ENCODE peak calls at places on chromosomes 13 and 19, in nine cellular contexts. Z is aorta; D is dorsolateral prefrontal cortex; A is posterior cingulate gyrus; R is upper lobe of right lung; H is activated CD4-positive, alpha-beta T cell treated with anti-CD3 and anti-CD28 coated beads for 24 hours; N is NCI-H1417; V is WTC11; K is fibroblast of the conjunctiva. Y is an unnamed sample.

GRCh38 chr13:73757471-73758233 is 376.6 kb downstream of the KLF12 start:
- DNase-seq in Z (no peak), D (no peak), A (no peak), R (no peak), H (no peak), N (no peak), V (no peak), K (no peak), Y (no peak)

GRCh38 chr13:79741006-79741405 is 260.1 kb downstream of the NDFIP2 start:
- DNase-seq in Z (no peak), D (no peak), A (no peak), R (no peak), H (no peak), N (no peak), V (no peak), K (peak), Y (peak)

GRCh38 chr19:17765069-17765618 is 13.9 kb downstream of the FCHO1 start:
- DNase-seq in Z (peak), D (no peak), A (peak), R (peak), H (no peak), N (no peak), V (no peak), K (no peak), Y (no peak)

GRCh38 chr13:51523082-51523518 is 61.2 kb upstream of the WDFY2 start:
- DNase-seq in Z (peak), D (no peak), A (no peak), R (no peak), H (no peak), N (no peak), V (no peak), K (no peak), Y (no peak)

GRCh38 chr13:113848020-113848419 is 15.9 kb downstream of the GAS6 start:
- DNase-seq in Z (no peak), D (peak), A (no peak), R (no peak), H (no peak), N (no peak), V (no peak), K (no peak), Y (no peak)

GRCh38 chr13:42667638-42668037 is 93.7 kb downstream of the TNFSF11 start:
- DNase-seq in Z (no peak), D (no peak), A (no peak), R (no peak), H (no peak), N (no peak), V (no peak), K (no peak), Y (no peak)

GRCh38 chr13:80334582-80335260 is 6.2 kb downstream of the SPRY2 start:
- DNase-seq in Z (no peak), D (no peak), A (no peak), R (no peak), H (no peak), N (no peak), V (no peak), K (no peak), Y (no peak)

GRCh38 chr13:79098603-79099002 is 307.5 kb downstream of the RBM26 start:
- DNase-seq in Z (no peak), D (no peak), A (no peak), R (no peak), H (no peak), N (no peak), V (no peak), K (no peak), Y (no peak)

GRCh38 chr13:78012046-78012445 is 93.4 kb upstream of the EDNRB start:
- DNase-seq in Z (no peak), D (no peak), A (no peak), R (no peak), H (no peak), N (no peak), V (no peak), K (no peak), Y (no peak)

GRCh38 chr13:28100149-28101121 is at the start of gene FLT3:
- DNase-seq in Z (no peak), D (no peak), A (peak), R (peak), H (peak), N (peak), V (peak), K (no peak), Y (peak)

GRCh38 chr19:28737021-28737525 is 475.9 kb downstream of the UQCRFS1 start:
- DNase-seq in Z (no peak), D (no peak), A (no peak), R (no peak), H (no peak), N (peak), V (no peak), K (peak), Y (no peak)

GRCh38 chr19:33795370-33796163 is 1.1 kb upstream of the KCTD15 start:
- DNase-seq in Z (peak), D (no peak), A (peak), R (peak), H (peak), N (no peak), V (peak), K (peak), Y (peak)

GRCh38 chr13:37870895-37871550 is 1.5 kb upstream of the TRPC4 start:
- DNase-seq in Z (no peak), D (no peak), A (no peak), R (no peak), H (no peak), N (no peak), V (peak), K (peak), Y (no peak)

GRCh38 chr13:51594432-51594831 is 10.2 kb downstream of the WDFY2 start:
- DNase-seq in Z (no peak), D (no peak), A (no peak), R (no peak), H (no peak), N (no peak), V (no peak), K (no peak), Y (no peak)

GRCh38 chr13:51422484-51422883 is 30.4 kb downstream of the INTS6 start:
- DNase-seq in Z (no peak), D (no peak), A (no peak), R (no peak), H (no peak), N (no peak), V (no peak), K (no peak), Y (no peak)

GRCh38 chr13:113400621-113401451 is 36.9 kb upstream of the GRTP1 start:
- DNase-seq in Z (no peak), D (peak), A (peak), R (peak), H (no peak), N (peak), V (peak), K (no peak), Y (no peak)